ENCODE peak calls at places on chromosomes 13 and 19, in nine cellular contexts. X, S, P, M, B, U, V, T and O are unnamed samples.
A peak's percentile ranks its signal among the peaks of the same experiment; 100 is the strongest.

GRCh38 chr19:41205995-41206394 is 13.0 kb downstream of the CYP2S1 start:
- DNase-seq in X (no peak), S (no peak), P (no peak), M (no peak), B (no peak), U (no peak), V (no peak), T (no peak), O (no peak)

GRCh38 chr19:34967551-34967950 is 3.5 kb upstream of the ZNF792 start:
- DNase-seq in X (no peak), S (no peak), P (no peak), M (no peak), B (no peak), U (no peak), V (no peak), T (no peak), O (no peak)

GRCh38 chr19:45152504-45153338 is 8.1 kb downstream of the NKPD1 start:
- DNase-seq in X (no peak), S (peak; percentile 21), P (peak; percentile 47), M (peak; percentile 66), B (no peak), U (peak; percentile 14), V (no peak), T (no peak), O (peak; percentile 56)

GRCh38 chr13:99419591-99420243 is 81.6 kb upstream of the TM9SF2 start:
- DNase-seq in X (no peak), S (no peak), P (no peak), M (no peak), B (no peak), U (no peak), V (no peak), T (no peak), O (no peak)

GRCh38 chr13:88925954-88926353 is 1254.8 kb downstream of the SLITRK5 start:
- DNase-seq in X (no peak), S (no peak), P (no peak), M (no peak), B (no peak), U (no peak), V (no peak), T (no peak), O (no peak)

GRCh38 chr13:59450218-59450617 is 713.5 kb downstream of the DIAPH3 start:
- DNase-seq in X (no peak), S (no peak), P (no peak), M (no peak), B (no peak), U (no peak), V (no peak), T (no peak), O (no peak)

GRCh38 chr13:44810067-44810840 is 179.0 kb downstream of the NUFIP1 start:
- DNase-seq in X (no peak), S (no peak), P (peak; percentile 11), M (no peak), B (no peak), U (no peak), V (no peak), T (no peak), O (no peak)

GRCh38 chr13:111255228-111255790 is 65.1 kb upstream of the TEX29 start:
- DNase-seq in X (no peak), S (no peak), P (no peak), M (no peak), B (no peak), U (no peak), V (no peak), T (no peak), O (no peak)

GRCh38 chr13:31073859-31074718 is 87.6 kb downstream of the HSPH1 start:
- DNase-seq in X (no peak), S (no peak), P (peak; percentile 95), M (no peak), B (no peak), U (no peak), V (no peak), T (no peak), O (peak; percentile 49)

GRCh38 chr19:2455481-2456300 is 1.1 kb downstream of the LMNB2 start:
- DNase-seq in X (no peak), S (no peak), P (peak; percentile 69), M (no peak), B (peak; percentile 68), U (no peak), V (no peak), T (no peak), O (peak; percentile 74)

GRCh38 chr19:57280913-57281425 is 684 bp downstream of the ZNF460 start:
- DNase-seq in X (no peak), S (no peak), P (peak; percentile 78), M (no peak), B (no peak), U (no peak), V (no peak), T (peak; percentile 14), O (no peak)

GRCh38 chr13:27353166-27353583 is 71.2 kb upstream of the GTF3A start:
- DNase-seq in X (no peak), S (no peak), P (peak; percentile 92), M (no peak), B (peak; percentile 48), U (no peak), V (no peak), T (no peak), O (peak; percentile 77)

GRCh38 chr19:13241321-13242104 is 91.3 kb downstream of the IER2 start:
- DNase-seq in X (no peak), S (no peak), P (peak; percentile 40), M (no peak), B (no peak), U (no peak), V (no peak), T (peak; percentile 48), O (no peak)